ENCODE peak calls at places on chromosomes 5 and 9, in seven cellular contexts. J, D, A, M, H, I and P are unnamed samples.
A peak's percentile ranks its signal among the peaks of the same experiment; 100 is the strongest.

GRCh38 chr5:150254363-150255154 is 35.0 kb downstream of the CAMK2A start:
- DNase-seq in M (no peak), I (peak; percentile 75), A (no peak), H (no peak), J (no peak), D (no peak), P (no peak)

GRCh38 chr9:94761506-94761905 is 35.0 kb downstream of the AOPEP start:
- DNase-seq in I (no peak), A (no peak), M (no peak), D (no peak), J (no peak), H (no peak), P (no peak)

GRCh38 chr9:6188906-6189305 is 26.7 kb upstream of the IL33 start:
- DNase-seq in J (no peak), I (no peak), A (no peak), M (no peak), H (no peak), D (no peak), P (no peak)

GRCh38 chr5:82815871-82816270 is 261.3 kb downstream of the TMEM167A start:
- DNase-seq in D (no peak), H (no peak), J (no peak), M (no peak), A (no peak), I (no peak), P (no peak)

GRCh38 chr5:150491876-150492275 is 16.1 kb upstream of the NDST1 start:
- DNase-seq in J (no peak), M (no peak), I (no peak), H (no peak), A (no peak), D (no peak), P (no peak)

GRCh38 chr9:118238139-118238538 is 533.9 kb downstream of the TLR4 start:
- DNase-seq in H (no peak), J (no peak), D (no peak), M (no peak), I (no peak), A (no peak), P (no peak)

GRCh38 chr5:147554285-147554817 is 44.5 kb upstream of the DPYSL3 start:
- DNase-seq in A (peak; percentile 41), D (no peak), H (no peak), J (no peak), M (no peak), I (no peak), P (no peak)

GRCh38 chr5:14365831-14366435 is 215.7 kb upstream of the OTULINL start:
- DNase-seq in I (no peak), D (no peak), M (no peak), J (no peak), H (no peak), A (no peak), P (no peak)

GRCh38 chr5:119078870-119079269 is 8.0 kb downstream of the DMXL1 start:
- DNase-seq in I (no peak), D (no peak), J (no peak), M (no peak), H (no peak), A (no peak), P (no peak)

GRCh38 chr9:98195671-98196070 is 3.2 kb upstream of the CORO2A start:
- DNase-seq in A (no peak), D (no peak), H (no peak), J (no peak), I (no peak), M (no peak), P (no peak)

GRCh38 chr9:27785714-27786100 is 212.4 kb upstream of the C9orf72 start:
- DNase-seq in J (peak; percentile 23), D (no peak), M (no peak), A (no peak), H (no peak), I (no peak), P (no peak)

GRCh38 chr5:73893813-73894212 is 267.8 kb downstream of the ARHGEF28 start:
- DNase-seq in M (no peak), H (no peak), D (no peak), I (no peak), A (no peak), J (no peak), P (no peak)

GRCh38 chr5:178334856-178335255 is 102.3 kb upstream of the PHYKPL start:
- DNase-seq in D (no peak), M (no peak), I (no peak), J (no peak), H (no peak), A (no peak), P (no peak)

GRCh38 chr5:146706321-146706972 is 172.1 kb downstream of the PPP2R2B start:
- DNase-seq in J (no peak), H (peak; percentile 14), A (no peak), D (no peak), I (peak; percentile 12), M (peak; percentile 68), P (no peak)

GRCh38 chr5:72522607-72523006 is 15.4 kb upstream of the ZNF366 start:
- DNase-seq in H (no peak), J (no peak), I (no peak), A (no peak), D (no peak), M (no peak), P (no peak)

GRCh38 chr5:10173716-10174115 is 76.0 kb downstream of the ATPSCKMT start:
- DNase-seq in H (no peak), A (no peak), M (no peak), D (no peak), J (no peak), I (no peak), P (no peak)
- H3K9ac ChIP-seq in H (no peak overlapping the region), A (no peak overlapping the region), M (no peak overlapping the region), D (no peak overlapping the region), J (no peak overlapping the region), I (no peak overlapping the region), P (no peak overlapping the region)

GRCh38 chr5:126847318-126848221 is 70.6 kb downstream of the LMNB1 start:
- DNase-seq in H (peak; percentile 73), M (peak; percentile 37), D (no peak), I (no peak), A (no peak), J (no peak), P (no peak)

GRCh38 chr5:126846756-126847155 is 69.8 kb downstream of the LMNB1 start:
- DNase-seq in D (no peak), I (no peak), J (no peak), H (no peak), A (peak; percentile 72), M (no peak), P (no peak)

GRCh38 chr5:126851441-126852103 is 74.6 kb downstream of the LMNB1 start:
- DNase-seq in H (no peak), I (no peak), D (no peak), M (peak; percentile 41), A (no peak), J (no peak), P (no peak)

GRCh38 chr5:126848253-126848652 is 71.3 kb downstream of the LMNB1 start:
- DNase-seq in J (no peak), H (no peak), A (no peak), I (no peak), M (peak; percentile 34), D (no peak), P (no peak)

DNA sequence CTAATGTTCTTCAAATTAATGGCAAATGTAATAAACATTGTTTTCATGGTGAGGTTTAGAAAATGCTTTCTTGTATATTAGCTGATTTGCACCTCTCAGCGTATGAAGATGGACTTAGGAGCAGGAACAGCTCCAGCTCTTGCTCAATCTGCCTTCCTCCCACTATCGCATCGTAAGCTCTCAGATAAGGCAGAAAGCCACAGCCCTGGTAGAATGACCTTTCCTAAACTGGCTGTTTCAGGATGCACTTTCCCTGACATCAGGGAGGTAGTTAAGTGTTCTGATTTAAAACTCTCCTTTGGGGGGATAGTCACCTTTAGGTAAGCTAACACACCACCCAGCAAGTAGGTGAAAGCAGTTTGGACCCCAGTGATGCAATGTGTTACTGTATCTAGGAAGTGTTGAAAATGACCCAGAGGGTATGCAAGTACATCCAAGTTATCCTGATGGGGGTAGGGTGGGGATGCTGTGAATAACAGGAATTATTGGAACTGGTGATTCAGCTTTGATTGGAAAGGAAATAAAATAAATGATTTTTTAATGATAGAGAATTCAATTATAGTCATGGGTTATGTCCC is 72.3 kb downstream of the LMNB1 start:
- DNase-seq in J (no peak), H (no peak), I (no peak), M (no peak), A (no peak), D (no peak), P (no peak)
- TF ChIP-seq YY1 in J (no peak), H (no peak), I (no peak), M (no peak), A (no peak), D (no peak), P (no peak)

GRCh38 chr5:60055168-60055567 is 161.6 kb upstream of the PDE4D start:
- DNase-seq in D (no peak), H (no peak), M (no peak), I (no peak), A (no peak), J (no peak), P (no peak)
- H3K9ac ChIP-seq in D (no peak overlapping the region), H (no peak overlapping the region), M (no peak overlapping the region), I (no peak overlapping the region), A (no peak overlapping the region), J (no peak overlapping the region), P (no peak overlapping the region)

GRCh38 chr9:133127340-133127981 is 6.4 kb upstream of the RALGDS start:
- DNase-seq in D (peak; percentile 50), M (no peak), A (no peak), J (no peak), I (no peak), H (no peak), P (no peak)

GRCh38 chr9:133128152-133128551 is 7.1 kb upstream of the RALGDS start:
- DNase-seq in J (no peak), M (no peak), A (no peak), H (no peak), I (no peak), D (no peak), P (no peak)

GRCh38 chr9:133131506-133131905 is 10.5 kb upstream of the RALGDS start:
- DNase-seq in D (no peak), H (no peak), I (no peak), M (no peak), J (no peak), A (no peak), P (no peak)

GRCh38 chr9:133130721-133131244 is 9.7 kb upstream of the RALGDS start:
- DNase-seq in A (no peak), I (no peak), H (no peak), J (no peak), D (no peak), M (no peak), P (no peak)

GRCh38 chr9:133129001-133129799 is 8.2 kb upstream of the RALGDS start:
- DNase-seq in M (no peak), A (peak; percentile 61), H (no peak), I (no peak), D (no peak), J (no peak), P (no peak)
- TF ChIP-seq YY1 in M (no peak), A (no peak), H (no peak), I (no peak), D (no peak), J (no peak), P (no peak)

GRCh38 chr5:135398160-135398854 is 724 bp downstream of the MACROH2A1 start:
- DNase-seq in M (peak; percentile 78), H (peak; percentile 58), I (peak; percentile 28), D (peak; percentile 13), A (peak; percentile 74), J (no peak), P (peak; percentile 11)
- H3K9ac ChIP-seq in M (peak overlapping the region; percentile 43), H (peak overlapping the region; percentile 88), I (peak overlapping the region; percentile 85), D (peak overlapping the region; percentile 98), A (peak overlapping the region; percentile 98), J (peak overlapping the region; percentile 98), P (peak overlapping the region; percentile 83)

GRCh38 chr9:136658849-136659535 is 3.7 kb upstream of the EGFL7 start:
- DNase-seq in J (no peak), D (no peak), H (no peak), A (no peak), M (peak; percentile 52), I (no peak), P (no peak)
- TF ChIP-seq YY1 in J (no peak), D (no peak), H (no peak), A (no peak), M (no peak), I (no peak), P (no peak)